ENCODE peak calls at places on chromosome 20, in five cellular contexts. M is PC-9; G is Peyer's patch; W is body of pancreas; C is effector memory CD4-positive, alpha-beta T cell. R is an unnamed sample. For H3K4me1, the result is how much of the 10 kb centered on the place peaks cover.

GRCh38 chr20:8089668-8090067 is 42.4 kb upstream of the PLCB1 start:
- DNase-seq in M (no peak), W (no peak), C (no peak), G (no peak), R (no peak)

GRCh38 chr20:4169360-4170214 is 154.2 kb upstream of the RNF24 start:
- DNase-seq in M (no peak), W (no peak), G (no peak), C (no peak), R (no peak)

GRCh38 chr20:35953411-35954199 is 697 bp downstream of the SCAND1 start:
- DNase-seq in W (peak), C (peak), G (peak), M (no peak), R (peak)

GRCh38 chr20:18481596-18481995 is 14.4 kb downstream of the POLR3F start:
- DNase-seq in W (no peak), G (no peak), C (no peak), M (no peak), R (no peak)

GRCh38 chr20:25072226-25072811 is 9.6 kb downstream of the VSX1 start:
- DNase-seq in M (no peak), G (peak), W (no peak), C (no peak), R (peak)

GRCh38 chr20:41509316-41509715 is 108.9 kb downstream of the CHD6 start:
- DNase-seq in C (no peak), W (no peak), M (no peak), G (no peak), R (no peak)

GRCh38 chr20:32288225-32288849 is 10.9 kb downstream of the KIF3B start:
- DNase-seq in C (no peak), M (no peak), W (no peak), G (no peak), R (no peak)

GRCh38 chr20:10501377-10501776 is 66.3 kb downstream of the SLX4IP start:
- DNase-seq in W (no peak), M (no peak), C (no peak), G (no peak), R (peak)

GRCh38 chr20:33262658-33263065 is 20.4 kb upstream of the BPIFB1 start:
- DNase-seq in G (no peak), C (no peak), M (peak), W (peak), R (no peak)

GRCh38 chr20:11492846-11493245 is 424.8 kb upstream of the BTBD3 start:
- DNase-seq in C (no peak), G (no peak), W (no peak), M (no peak), R (no peak)

GRCh38 chr20:36688630-36689029 is 42.6 kb upstream of the SLA2 start:
- DNase-seq in M (no peak), W (no peak), C (no peak), G (no peak), R (no peak)

GRCh38 chr20:51923611-51924010 is 121.3 kb upstream of the SALL4 start:
- DNase-seq in G (no peak), W (no peak), M (no peak), C (no peak), R (no peak)

GRCh38 chr20:58436868-58437645 is 48.0 kb downstream of the VAPB start:
- DNase-seq in M (no peak), G (peak), C (no peak), W (peak), R (no peak)

GRCh38 chr20:13249118-13249859 is 28.2 kb downstream of the ISM1 start:
- DNase-seq in C (no peak), M (no peak), G (no peak), W (no peak), R (no peak)

GRCh38 chr20:58359441-58359840 is 29.6 kb upstream of the VAPB start:
- DNase-seq in W (no peak), M (no peak), C (no peak), G (no peak), R (no peak)

GRCh38 chr20:13170771-13171170 is 50.3 kb upstream of the ISM1 start:
- DNase-seq in G (no peak), C (no peak), M (no peak), W (no peak), R (no peak)

GRCh38 chr20:47854687-47855212 is 69.5 kb upstream of the SULF2 start:
- DNase-seq in G (no peak), C (no peak), M (peak), W (no peak), R (no peak)

GRCh38 chr20:21665687-21666446 is 39.6 kb upstream of the PAX1 start:
- DNase-seq in G (no peak), W (no peak), C (no peak), M (no peak), R (no peak)
- H3K4me1 ChIP-seq in G (under half), W (under half), C (under half), M (under half), R (under half)

DNA sequence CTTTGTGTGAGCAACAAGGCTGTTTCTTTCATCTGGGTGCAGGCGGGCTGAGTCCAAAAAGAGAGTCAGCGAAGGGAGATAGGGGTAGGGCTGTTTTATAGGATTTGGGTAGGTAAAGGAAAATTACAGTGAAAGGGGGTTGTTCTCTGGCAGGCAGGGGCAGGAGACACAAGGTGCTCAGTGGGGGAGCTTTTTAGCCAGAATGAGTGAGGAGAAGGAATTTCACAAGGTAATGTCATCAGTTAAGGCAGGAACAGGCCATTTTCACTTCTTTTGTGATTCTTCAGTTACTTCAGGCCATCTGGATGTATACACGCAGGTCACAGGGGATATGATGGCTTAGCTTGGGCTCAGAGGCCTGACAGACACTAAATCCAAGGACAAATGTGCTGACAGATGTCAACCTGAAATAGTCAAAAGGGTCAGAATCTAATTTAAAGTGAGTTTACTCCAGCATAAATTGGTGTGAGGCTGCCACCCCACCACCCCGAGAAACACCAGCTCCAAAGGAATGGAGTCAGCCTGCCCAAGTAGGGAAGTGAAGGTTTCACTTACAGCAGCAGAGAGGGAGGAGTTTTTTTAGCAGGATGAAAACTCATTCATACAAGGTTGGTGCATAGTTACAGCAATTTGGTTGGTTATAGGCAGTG is 560.0 kb upstream of the CDH4 start:
- DNase-seq in G (no peak), M (no peak), C (no peak), W (no peak), R (no peak)
- H3K27ac ChIP-seq in G (no peak), M (no peak), C (no peak), W (no peak), R (no peak)

DNA sequence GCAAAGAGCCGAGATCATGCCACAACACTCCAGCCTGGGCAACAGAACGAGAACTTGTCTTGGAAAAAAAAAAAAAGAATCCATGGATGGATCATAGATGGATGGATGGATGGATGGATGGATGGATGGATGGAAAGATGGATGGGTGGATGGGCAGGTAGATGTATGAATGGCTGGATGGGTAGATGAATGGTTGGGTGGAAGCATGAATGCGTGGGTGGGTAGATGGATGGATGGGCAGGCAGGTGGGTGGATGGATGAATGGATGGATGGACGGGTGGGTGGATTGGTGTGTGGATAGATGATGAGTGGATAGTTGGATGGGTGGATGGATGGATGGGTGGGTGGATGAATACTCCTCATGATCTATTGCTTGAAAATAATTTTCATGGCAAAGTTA is 1.4 kb downstream of the JPH2 start:
- DNase-seq in C (no peak), G (no peak), W (no peak), M (no peak), R (no peak)
- H3K4me3 ChIP-seq in C (no peak), G (no peak), W (no peak), M (peak), R (peak)

GRCh38 chr20:61800359-61801064 is 265.2 kb downstream of the TAF4 start:
- DNase-seq in M (no peak), C (no peak), W (no peak), G (no peak), R (no peak)

GRCh38 chr20:61801065-61801360 is 264.7 kb downstream of the TAF4 start:
- DNase-seq in C (no peak), W (no peak), M (no peak), G (no peak), R (no peak)

GRCh38 chr20:61798632-61799031 is 267.0 kb downstream of the TAF4 start:
- DNase-seq in M (no peak), G (no peak), C (no peak), W (no peak), R (no peak)

GRCh38 chr20:61799394-61799923 is 266.2 kb downstream of the TAF4 start:
- DNase-seq in G (no peak), M (no peak), C (no peak), W (no peak), R (no peak)

DNA sequence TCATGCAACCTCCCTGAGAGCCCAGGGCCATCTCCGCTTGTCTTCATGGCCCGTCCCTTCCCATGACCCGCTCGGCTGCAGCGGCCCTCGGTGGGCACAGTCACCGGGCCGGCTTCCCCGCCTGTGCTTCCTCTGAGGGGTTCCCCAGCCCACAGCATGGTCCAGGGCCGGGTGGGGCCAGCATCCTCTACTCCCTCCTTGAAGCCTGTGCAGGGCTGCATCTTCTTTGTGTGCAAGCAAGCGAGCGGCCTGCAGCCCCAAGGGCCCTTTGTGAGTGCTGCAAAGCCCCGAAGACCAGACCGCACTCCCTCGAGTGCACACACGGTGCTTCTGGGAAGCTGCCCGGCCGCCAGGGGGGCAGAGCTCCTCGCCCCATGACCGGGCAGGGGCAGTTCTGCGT is 265.8 kb downstream of the TAF4 start:
- DNase-seq in G (no peak), C (no peak), M (no peak), W (no peak), R (no peak)
- H3K4me1 ChIP-seq in G (under half), C (under half), M (under half), W (under half), R (under half)

GRCh38 chr20:49446080-49446479 is 36.4 kb downstream of the KCNB1 start:
- DNase-seq in M (no peak), C (no peak), G (no peak), W (no peak), R (no peak)

GRCh38 chr20:49447946-49448809 is 34.3 kb downstream of the KCNB1 start:
- DNase-seq in G (no peak), W (peak), C (no peak), M (no peak), R (no peak)

GRCh38 chr20:49445176-49445575 is 37.3 kb downstream of the KCNB1 start:
- DNase-seq in W (no peak), G (no peak), M (peak), C (no peak), R (no peak)

GRCh38 chr20:49447364-49447763 is 35.1 kb downstream of the KCNB1 start:
- DNase-seq in M (no peak), W (no peak), C (no peak), G (no peak), R (no peak)

DNA sequence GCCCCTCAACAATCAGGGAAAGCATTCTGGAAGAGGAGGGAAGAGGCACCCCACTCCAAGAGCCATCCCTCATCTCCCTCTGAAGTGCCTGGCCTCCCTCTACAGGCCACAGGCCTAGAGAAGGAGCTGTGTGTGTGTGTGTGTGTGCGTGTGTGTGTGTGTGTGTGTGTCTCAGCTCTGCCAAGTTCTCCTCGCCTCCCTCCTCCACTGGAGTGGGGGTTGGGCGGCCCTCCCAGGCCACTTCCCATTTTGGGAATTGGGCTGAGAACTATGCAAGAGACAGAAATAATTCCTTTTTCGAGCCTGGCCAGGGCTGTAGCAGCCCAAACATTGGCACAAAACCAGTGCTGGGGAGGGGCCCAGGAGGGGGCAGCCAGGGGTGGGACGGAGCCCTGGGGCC is 35.7 kb downstream of the KCNB1 start:
- DNase-seq in G (peak), W (peak), M (no peak), C (no peak), R (peak)
- H3K27ac ChIP-seq in G (peak), W (no peak), M (no peak), C (no peak), R (no peak)

R was measured in upper lobe of right lung.